ENCODE peak calls at places on chromosome 18, in four cellular contexts. P is H1, B is HepG2, R is GM12878. U is an unnamed sample.

GRCh38 chr18:35500113-35500512 is 2.4 kb upstream of the INO80C start:
- DNase-seq in P (no peak), B (no peak), R (no peak), U (no peak)

GRCh38 chr18:31436825-31437224 is 10.7 kb upstream of the DSG3 start:
- DNase-seq in P (no peak), B (peak; percentile 21), R (no peak), U (no peak)

GRCh38 chr18:30652377-30652776 is 390.2 kb downstream of the DSC3 start:
- DNase-seq in P (no peak), B (no peak), R (no peak), U (no peak)

GRCh38 chr18:43481069-43481468 is 203.8 kb upstream of the SYT4 start:
- DNase-seq in P (no peak), B (no peak), R (no peak), U (no peak)

GRCh38 chr18:9097349-9097748 is 5.2 kb upstream of the NDUFV2 start:
- DNase-seq in P (no peak), B (no peak), R (no peak), U (no peak)

GRCh38 chr18:49025767-49026500 is 75.2 kb upstream of the SMAD7 start:
- DNase-seq in P (no peak), B (no peak), R (no peak), U (no peak)

GRCh38 chr18:31875301-31875700 is 67.6 kb downstream of the TRAPPC8 start:
- DNase-seq in P (no peak), B (no peak), R (no peak), U (no peak)

GRCh38 chr18:79657342-79657996 is 22.1 kb upstream of the CTDP1 start:
- DNase-seq in P (no peak), B (no peak), R (no peak), U (no peak)

GRCh38 chr18:48519431-48520100 is 19.3 kb upstream of the CTIF start:
- DNase-seq in P (no peak), B (no peak), R (no peak), U (no peak)

GRCh38 chr18:37535968-37536367 is 29.6 kb downstream of the CELF4 start:
- DNase-seq in P (no peak), B (no peak), R (no peak), U (no peak)

GRCh38 chr18:37378616-37379015 is 187.0 kb downstream of the CELF4 start:
- DNase-seq in P (no peak), B (no peak), R (no peak), U (no peak)

GRCh38 chr18:50721006-50721405 is 98.8 kb downstream of the MRO start:
- DNase-seq in P (no peak), B (no peak), R (no peak), U (no peak)

GRCh38 chr18:39799010-39799409 is 2156.0 kb upstream of the PIK3C3 start:
- DNase-seq in P (no peak), B (no peak), R (no peak), U (no peak)

GRCh38 chr18:79515944-79516351 is 120.2 kb downstream of the NFATC1 start:
- DNase-seq in P (no peak), B (peak; percentile 5), R (no peak), U (no peak)

GRCh38 chr18:48563027-48563426 is 24.2 kb downstream of the CTIF start:
- DNase-seq in P (no peak), B (no peak), R (no peak), U (no peak)

GRCh38 chr18:55272510-55273243 is 313.4 kb upstream of the CCDC68 start:
- DNase-seq in P (no peak), B (no peak), R (no peak), U (no peak)

GRCh38 chr18:79422022-79422782 is 26.5 kb downstream of the NFATC1 start:
- DNase-seq in P (no peak), B (no peak), R (no peak), U (no peak)

GRCh38 chr18:21831413-21831831 is 90.8 kb downstream of the MIB1 start:
- DNase-seq in P (no peak), B (no peak), R (no peak), U (no peak)

GRCh38 chr18:58449366-58449935 is 179.4 kb downstream of the ALPK2 start:
- DNase-seq in P (no peak), B (peak; percentile 12), R (no peak), U (peak; percentile 8)

GRCh38 chr18:75072672-75073371 is 136.1 kb downstream of the PTGR3 start:
- DNase-seq in P (no peak), B (no peak), R (no peak), U (no peak)

GRCh38 chr18:59139291-59139614 is 431 bp upstream of the SEC11C start:
- DNase-seq in P (peak; percentile 57), B (peak; percentile 83), R (no peak), U (peak; percentile 62)

GRCh38 chr18:63831080-63831788 is 56.0 kb downstream of the SERPINB7 start:
- DNase-seq in P (no peak), B (no peak), R (no peak), U (no peak)

GRCh38 chr18:5268874-5269273 is 26.7 kb downstream of the ZBTB14 start:
- DNase-seq in P (no peak), B (no peak), R (no peak), U (no peak)

GRCh38 chr18:74351354-74351753 is 35.7 kb downstream of the C18orf63 start:
- DNase-seq in P (no peak), B (no peak), R (no peak), U (no peak)

GRCh38 chr18:37493352-37493935 is 72.2 kb downstream of the CELF4 start:
- DNase-seq in P (no peak), B (no peak), R (no peak), U (no peak)

GRCh38 chr18:13378150-13378549 is 159.6 kb downstream of the LDLRAD4 start:
- DNase-seq in P (no peak), B (no peak), R (no peak), U (no peak)

GRCh38 chr18:56019908-56020307 is 431.9 kb upstream of the TCF4 start:
- DNase-seq in P (no peak), B (no peak), R (no peak), U (no peak)

GRCh38 chr18:49524349-49524748 is 37.3 kb upstream of the C18orf32 start:
- DNase-seq in P (no peak), B (no peak), R (no peak), U (no peak)

GRCh38 chr18:49851624-49852023 is 38.3 kb upstream of the ACAA2 start:
- DNase-seq in P (no peak), B (no peak), R (no peak), U (no peak)

GRCh38 chr18:51621103-51621969 is 423.9 kb upstream of the MEX3C start:
- DNase-seq in P (peak; percentile 33), B (peak; percentile 21), R (peak; percentile 12), U (peak; percentile 60)

GRCh38 chr18:43115076-43116035 is at the start of gene RIT2:
- DNase-seq in P (no peak), B (no peak), R (no peak), U (no peak)

GRCh38 chr18:73980289-73980979 is 167.2 kb downstream of the FBXO15 start:
- DNase-seq in P (peak; percentile 17), B (peak; percentile 9), R (no peak), U (no peak)

GRCh38 chr18:79940126-79940813 is 11.2 kb downstream of the SLC66A2 start:
- DNase-seq in P (no peak), B (no peak), R (no peak), U (no peak)

GRCh38 chr18:75496151-75496550 is 68.6 kb upstream of the SMIM21 start:
- DNase-seq in P (no peak), B (no peak), R (no peak), U (no peak)

GRCh38 chr18:12742453-12742852 is 39.6 kb downstream of the PSMG2 start:
- DNase-seq in P (no peak), B (no peak), R (no peak), U (no peak)

GRCh38 chr18:3500016-3500415 is 50.0 kb downstream of the TGIF1 start:
- DNase-seq in P (no peak), B (peak; percentile 8), R (no peak), U (no peak)

GRCh38 chr18:48230459-48231113 is 178.6 kb downstream of the ZBTB7C start:
- DNase-seq in P (peak; percentile 34), B (peak; percentile 57), R (no peak), U (peak; percentile 47)

GRCh38 chr18:46623541-46623940 is 33.5 kb downstream of the LOXHD1 start:
- DNase-seq in P (no peak), B (no peak), R (no peak), U (no peak)
- H3K27me3 ChIP-seq in P (no peaks in the 10 kb centered on the region), B (peaks cover 2% of the 10 kb centered on the region), R (no peaks in the 10 kb centered on the region), U (no peaks in the 10 kb centered on the region)

GRCh38 chr18:24397131-24397693 is 412 bp downstream of the OSBPL1A start:
- DNase-seq in P (no peak), B (no peak), R (no peak), U (no peak)

GRCh38 chr18:24397694-24398365 is at the start of gene OSBPL1A:
- DNase-seq in P (peak; percentile 94), B (peak; percentile 28), R (no peak), U (peak; percentile 86)

GRCh38 chr18:24395049-24395780 is 2.4 kb downstream of the OSBPL1A start:
- DNase-seq in P (no peak), B (no peak), R (no peak), U (no peak)

GRCh38 chr18:24398515-24398914 is 891 bp upstream of the OSBPL1A start:
- DNase-seq in P (no peak), B (no peak), R (no peak), U (no peak)

GRCh38 chr18:24396082-24396623 is 1.5 kb downstream of the OSBPL1A start:
- DNase-seq in P (no peak), B (no peak), R (no peak), U (no peak)
- TF ChIP-seq SUZ12 in P (no peak), B (no peak), R (no peak), U (no peak)

GRCh38 chr18:7614030-7614429 is 46.9 kb downstream of the PTPRM start:
- DNase-seq in P (no peak), B (no peak), R (no peak), U (no peak)

GRCh38 chr18:7618821-7619410 is 51.8 kb downstream of the PTPRM start:
- DNase-seq in P (no peak), B (no peak), R (no peak), U (no peak)

GRCh38 chr18:7615840-7616239 is 48.7 kb downstream of the PTPRM start:
- DNase-seq in P (no peak), B (no peak), R (no peak), U (no peak)

GRCh38 chr18:7617738-7618422 is 50.8 kb downstream of the PTPRM start:
- DNase-seq in P (no peak), B (no peak), R (no peak), U (no peak)

DNA sequence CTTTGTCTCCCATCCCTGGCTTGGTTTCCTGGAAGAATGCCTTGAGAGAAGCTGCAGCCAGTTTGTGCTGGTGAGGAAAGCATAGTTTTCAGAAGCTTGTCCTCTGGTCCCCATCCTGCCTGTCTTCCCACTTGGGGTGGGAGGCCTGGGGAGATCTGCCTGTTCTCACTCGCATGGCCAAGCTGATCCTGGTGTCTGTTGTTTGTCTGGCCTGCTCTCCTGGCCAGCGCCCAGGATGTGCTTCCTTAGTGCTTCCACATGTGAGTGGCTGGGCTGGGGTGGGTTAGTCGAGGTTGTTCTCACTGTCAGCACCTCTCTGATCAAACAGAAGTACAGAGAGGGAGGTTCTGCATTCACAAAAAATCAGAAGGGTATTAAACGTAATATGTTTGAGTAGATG is 49.5 kb downstream of the PTPRM start:
- DNase-seq in P (no peak), B (no peak), R (no peak), U (no peak)
- TF ChIP-seq ZNF274 in P (no peak), B (no peak), R (no peak), U (no peak)

DNA sequence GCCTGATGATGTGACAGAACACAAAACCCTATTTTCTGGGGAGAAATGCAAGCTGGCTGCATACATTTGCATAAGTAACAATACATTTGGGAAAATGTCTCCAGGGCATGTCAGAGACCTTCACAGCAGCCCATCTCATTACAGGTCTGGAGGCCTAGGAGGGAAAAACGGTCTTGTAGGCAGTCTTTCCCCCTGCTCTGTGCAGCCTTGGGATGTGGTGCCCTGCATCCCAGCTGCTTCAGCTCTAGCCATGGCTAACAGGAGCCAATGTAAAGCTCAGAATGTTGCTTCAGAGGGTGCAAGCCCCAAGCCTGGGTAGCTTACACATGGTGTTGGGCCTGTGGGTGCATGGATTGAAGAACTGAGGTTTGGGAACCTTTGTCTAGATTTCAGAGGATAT is 133.0 kb downstream of the CCDC178 start:
- DNase-seq in P (no peak), B (no peak), R (no peak), U (no peak)
- H3K27me3 ChIP-seq in P (no peaks in the 10 kb centered on the region), B (no peaks in the 10 kb centered on the region), R (no peaks in the 10 kb centered on the region), U (no peaks in the 10 kb centered on the region)